ENCODE peak calls at places on chromosome 18, in eight cellular contexts. U is T-helper 1 cell; Z is Panc1; X is stomach; D is non-pigmented ciliary epithelial cell; I is stimulated activated CD4-positive, alpha-beta T cell treated with anti-CD3 and anti-CD28 coated beads, Interleukin-1b, Interleukin-23, amount 100 ng/mL, for 1 hour; R is astrocyte of the spinal cord; Q is chondrocyte. G is an unnamed sample.

GRCh38 chr18:26978812-26979341 is 113.4 kb upstream of the AQP4 start:
- DNase-seq in U (no peak), Z (no peak), X (no peak), D (no peak), I (no peak), R (no peak), Q (no peak), G (no peak)

GRCh38 chr18:9615280-9615797 is 980 bp upstream of the PPP4R1 start:
- DNase-seq in U (no peak), Z (no peak), X (no peak), D (no peak), I (no peak), R (peak), Q (no peak), G (no peak)

GRCh38 chr18:45328271-45328670 is 287.0 kb upstream of the SLC14A2 start:
- DNase-seq in U (no peak), Z (no peak), X (no peak), D (no peak), I (no peak), R (no peak), Q (no peak), G (no peak)

GRCh38 chr18:37391156-37391555 is 174.4 kb downstream of the CELF4 start:
- DNase-seq in U (no peak), Z (no peak), X (no peak), D (no peak), I (no peak), R (no peak), Q (no peak), G (no peak)

GRCh38 chr18:74064510-74064909 is 83.1 kb downstream of the FBXO15 start:
- DNase-seq in U (no peak), Z (no peak), X (no peak), D (no peak), I (no peak), R (no peak), Q (no peak), G (no peak)

GRCh38 chr18:12278765-12279682 is 24.9 kb downstream of the CIDEA start:
- DNase-seq in U (no peak), Z (no peak), X (peak), D (peak), I (no peak), R (peak), Q (no peak), G (no peak)

GRCh38 chr18:46393230-46393629 is 263.8 kb downstream of the LOXHD1 start:
- DNase-seq in U (no peak), Z (no peak), X (no peak), D (no peak), I (no peak), R (no peak), Q (no peak), G (no peak)

GRCh38 chr18:37124511-37124910 is 295.6 kb downstream of the KIAA1328 start:
- DNase-seq in U (no peak), Z (no peak), X (no peak), D (peak), I (no peak), R (peak), Q (no peak), G (no peak)

GRCh38 chr18:48847807-48848486 is 102.8 kb downstream of the SMAD7 start:
- DNase-seq in U (no peak), Z (no peak), X (no peak), D (no peak), I (no peak), R (no peak), Q (no peak), G (no peak)

GRCh38 chr18:46449033-46449432 is 208.0 kb downstream of the LOXHD1 start:
- DNase-seq in U (no peak), Z (no peak), X (no peak), D (no peak), I (no peak), R (no peak), Q (no peak), G (no peak)

GRCh38 chr18:73741946-73742345 is 405.7 kb downstream of the FBXO15 start:
- DNase-seq in U (no peak), Z (no peak), X (no peak), D (no peak), I (no peak), R (peak), Q (no peak), G (no peak)

GRCh38 chr18:39951321-39951720 is 2003.7 kb upstream of the PIK3C3 start:
- DNase-seq in U (no peak), Z (no peak), X (no peak), D (no peak), I (no peak), R (peak), Q (no peak), G (no peak)

GRCh38 chr18:76450912-76451421 is 44.1 kb downstream of the ZNF516 start:
- DNase-seq in U (no peak), Z (no peak), X (no peak), D (no peak), I (no peak), R (no peak), Q (peak), G (no peak)

GRCh38 chr18:46155652-46156051 is 51.5 kb downstream of the HAUS1 start:
- DNase-seq in U (peak), Z (no peak), X (no peak), D (peak), I (no peak), R (peak), Q (no peak), G (no peak)

GRCh38 chr18:12468458-12468857 is 60.7 kb downstream of the PRELID3A start:
- DNase-seq in U (no peak), Z (no peak), X (no peak), D (no peak), I (no peak), R (no peak), Q (no peak), G (no peak)

GRCh38 chr18:31203086-31203793 is 40.6 kb upstream of the DSC1 start:
- DNase-seq in U (no peak), Z (no peak), X (peak), D (no peak), I (no peak), R (no peak), Q (no peak), G (peak)

GRCh38 chr18:53796042-53796729 is 428.3 kb downstream of the MBD2 start:
- DNase-seq in U (no peak), Z (no peak), X (no peak), D (peak), I (no peak), R (peak), Q (no peak), G (peak)

GRCh38 chr18:12420831-12421421 is 13.2 kb downstream of the PRELID3A start:
- DNase-seq in U (no peak), Z (no peak), X (no peak), D (no peak), I (no peak), R (peak), Q (peak), G (no peak)

GRCh38 chr18:76487076-76487475 is 8.0 kb downstream of the ZNF516 start:
- DNase-seq in U (no peak), Z (no peak), X (no peak), D (no peak), I (no peak), R (no peak), Q (no peak), G (peak)

GRCh38 chr18:13566941-13567762 is 159.2 kb downstream of the FAM210A start:
- DNase-seq in U (no peak), Z (no peak), X (no peak), D (no peak), I (no peak), R (peak), Q (no peak), G (peak)

GRCh38 chr18:54716586-54716985 is 111.7 kb upstream of the RAB27B start:
- DNase-seq in U (no peak), Z (no peak), X (peak), D (no peak), I (no peak), R (no peak), Q (no peak), G (no peak)